ENCODE peak calls at places on chromosomes 6 and 20, in six cellular contexts. B, I, M, J, T and A are unnamed samples. For H3K9me3, the result is how much of the 10 kb centered on the place peaks cover.

GRCh38 chr6:113447088-113447831 is 409.9 kb upstream of the MARCKS start:
- DNase-seq in J (no peak), T (no peak), M (no peak), B (no peak), I (no peak), A (no peak)

GRCh38 chr20:2799271-2799670 is 1.2 kb downstream of the CPXM1 start:
- DNase-seq in I (no peak), J (no peak), M (no peak), T (no peak), B (no peak), A (no peak)

GRCh38 chr20:20611165-20611564 is 101.3 kb downstream of the RALGAPA2 start:
- DNase-seq in T (no peak), J (no peak), I (no peak), B (no peak), M (no peak), A (no peak)

GRCh38 chr6:151690303-151690702 is 117.2 kb upstream of the ESR1 start:
- DNase-seq in T (no peak), I (no peak), B (no peak), J (no peak), M (no peak), A (no peak)

GRCh38 chr6:41476407-41476806 is 69.8 kb upstream of the FOXP4 start:
- DNase-seq in J (no peak), B (no peak), T (no peak), I (no peak), M (no peak), A (no peak)

GRCh38 chr20:46970937-46971630 is 76.4 kb downstream of the EYA2 start:
- DNase-seq in M (no peak), I (no peak), J (no peak), B (no peak), T (no peak), A (no peak)

GRCh38 chr6:87237804-87238203 is 82.4 kb downstream of the ZNF292 start:
- DNase-seq in I (no peak), T (no peak), J (no peak), M (no peak), B (no peak), A (no peak)

GRCh38 chr20:9515211-9515580 is 806 bp downstream of the LAMP5 start:
- DNase-seq in J (no peak), B (no peak), I (no peak), T (no peak), M (no peak), A (no peak)

GRCh38 chr6:41277644-41278043 is 8.8 kb downstream of the TREM1 start:
- DNase-seq in I (no peak), J (no peak), M (no peak), B (no peak), T (no peak), A (no peak)

GRCh38 chr20:44701116-44701865 is 13.9 kb upstream of the CCN5 start:
- DNase-seq in M (no peak), I (no peak), J (no peak), T (no peak), B (no peak), A (no peak)

GRCh38 chr6:138323821-138324220 is 53.9 kb upstream of the SMIM28 start:
- DNase-seq in M (no peak), B (no peak), T (no peak), I (no peak), J (no peak), A (no peak)

GRCh38 chr6:120112980-120113379 is 763.4 kb upstream of the MAN1A1 start:
- DNase-seq in B (no peak), J (no peak), I (no peak), T (no peak), M (no peak), A (no peak)

GRCh38 chr20:46117704-46118467 is at the start of gene CD40:
- DNase-seq in T (peak), I (peak), M (peak), B (peak), J (peak), A (peak)

GRCh38 chr6:33147807-33148666 is 44.2 kb downstream of the COL11A2 start:
- DNase-seq in T (no peak), J (no peak), M (no peak), I (no peak), B (peak), A (no peak)

GRCh38 chr6:113190170-113190569 is 667.0 kb upstream of the MARCKS start:
- DNase-seq in T (no peak), B (no peak), I (no peak), M (no peak), J (no peak), A (no peak)

GRCh38 chr6:160386869-160387518 is 38.8 kb downstream of the SLC22A3 start:
- DNase-seq in J (no peak), I (no peak), T (no peak), M (peak), B (peak), A (no peak)

GRCh38 chr6:20412674-20413073 is 11.0 kb downstream of the E2F3 start:
- DNase-seq in B (no peak), T (no peak), I (no peak), M (no peak), J (no peak), A (no peak)

GRCh38 chr20:21125849-21126840 is at the start of gene KIZ:
- DNase-seq in J (peak), B (peak), I (peak), T (peak), M (peak), A (peak)

GRCh38 chr20:63536241-63536977 is 767 bp downstream of the PTK6 start:
- DNase-seq in I (no peak), J (no peak), B (peak), T (no peak), M (no peak), A (no peak)

GRCh38 chr6:157726892-157727628 is 96.0 kb upstream of the SNX9 start:
- DNase-seq in T (peak), M (no peak), I (no peak), J (no peak), B (peak), A (no peak)

GRCh38 chr6:148578837-148579236 is 168.0 kb upstream of the UST start:
- DNase-seq in J (no peak), M (no peak), T (no peak), I (no peak), B (no peak), A (no peak)

GRCh38 chr6:148577687-148578488 is 168.9 kb upstream of the UST start:
- DNase-seq in I (no peak), T (peak), J (peak), B (peak), M (peak), A (no peak)

GRCh38 chr6:148578489-148578814 is 168.4 kb upstream of the UST start:
- DNase-seq in I (no peak), T (no peak), M (no peak), J (no peak), B (no peak), A (no peak)

GRCh38 chr6:148580442-148580841 is 166.4 kb upstream of the UST start:
- DNase-seq in B (no peak), M (no peak), J (no peak), T (no peak), I (no peak), A (no peak)

DNA sequence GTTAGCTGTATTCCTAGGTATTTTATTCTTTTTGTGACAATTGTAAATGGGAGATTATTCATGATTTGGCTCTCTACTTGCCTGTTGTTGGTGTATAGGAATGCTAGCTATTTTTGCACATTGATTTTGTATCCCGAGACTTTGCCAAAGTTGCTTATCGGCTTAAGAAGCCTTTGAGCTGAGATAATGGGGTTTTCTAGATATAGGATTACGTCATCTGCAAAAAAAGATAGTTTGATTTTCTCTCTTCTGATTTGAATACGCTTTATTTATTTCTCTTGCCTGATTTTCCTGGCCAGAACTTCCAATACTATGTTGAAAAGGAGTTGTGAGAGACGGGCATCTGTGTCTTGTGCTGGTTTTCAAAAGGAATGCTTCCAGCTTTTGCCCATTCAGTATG is 163.2 kb upstream of the UST start:
- DNase-seq in J (no peak), I (no peak), B (no peak), M (no peak), T (no peak), A (no peak)
- H3K9me3 ChIP-seq in J (under half), I (under half), B (under half), M (under half), T (under half), A (under half)

GRCh38 chr6:43885399-43886066 is 115.5 kb downstream of the VEGFA start:
- DNase-seq in M (no peak), T (no peak), B (no peak), J (no peak), I (no peak), A (no peak)
- H3K9me3 ChIP-seq in M (under half), T (under half), B (under half), J (under half), I (under half), A (under half)

DNA sequence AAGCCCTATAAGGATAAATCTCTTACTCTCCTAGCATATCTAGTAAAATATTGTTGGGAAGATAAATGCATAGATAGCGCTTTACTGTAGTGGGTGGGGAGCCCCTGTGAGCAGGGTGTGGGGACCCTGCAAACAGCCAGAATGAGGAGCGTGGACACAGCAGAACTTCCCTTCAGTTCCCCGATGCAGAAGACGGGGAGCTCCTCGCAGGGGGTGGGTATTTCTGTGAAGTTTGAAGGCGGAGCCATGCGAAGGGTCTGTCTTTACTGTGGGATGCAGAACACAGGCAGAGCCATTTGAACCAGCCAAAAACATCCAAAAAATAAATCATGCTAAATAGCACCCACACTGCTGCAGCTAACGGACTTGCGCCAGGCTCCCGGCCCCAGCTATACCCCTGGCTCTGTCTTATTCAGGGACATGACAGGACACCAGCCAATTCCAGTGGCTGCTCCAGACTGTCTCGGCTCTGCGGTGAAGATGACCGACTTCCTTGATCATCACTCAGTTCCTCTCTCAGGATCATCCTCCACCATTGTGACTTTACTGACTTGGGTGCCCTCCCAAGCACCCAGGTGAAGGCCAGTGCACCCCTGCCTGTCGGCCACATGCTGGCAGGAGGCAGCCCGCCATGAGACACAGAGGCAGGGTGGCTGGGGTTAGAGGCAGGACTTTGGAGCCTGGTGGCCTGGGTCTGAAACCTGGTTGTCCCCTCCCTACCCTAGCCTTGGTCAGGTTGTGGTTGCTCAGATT is 134.5 kb downstream of the SMOC2 start:
- DNase-seq in M (no peak), J (no peak), B (no peak), I (no peak), T (no peak), A (no peak)
- H3K9me3 ChIP-seq in M (under half), J (under half), B (under half), I (under half), T (under half), A (under half)

DNA sequence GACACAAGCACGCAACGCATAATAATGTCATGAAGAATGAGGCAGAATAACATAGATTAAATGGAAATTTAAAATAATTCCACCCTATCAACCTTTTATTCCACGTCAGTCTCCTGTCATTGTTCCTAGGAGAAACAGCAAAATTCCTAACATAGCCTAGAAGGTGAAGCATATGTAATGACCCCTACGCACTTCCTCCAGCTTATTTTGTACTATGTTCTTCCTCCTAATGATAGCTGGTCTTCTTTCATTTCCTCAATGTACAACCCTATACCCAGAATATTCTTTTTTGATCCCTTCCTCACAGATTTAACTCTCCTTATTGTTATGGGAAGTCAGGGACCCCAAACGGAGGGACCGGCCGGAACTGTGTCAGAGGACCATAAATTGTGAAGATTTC is 122.0 kb upstream of the CARMIL1 start:
- DNase-seq in J (no peak), M (no peak), I (no peak), T (no peak), B (no peak), A (no peak)
- H3K9me3 ChIP-seq in J (under half), M (under half), I (under half), T (under half), B (under half), A (under half)

GRCh38 chr6:132174919-132175318 is 223.7 kb upstream of the CCN2 start:
- DNase-seq in J (no peak), M (no peak), T (no peak), I (no peak), B (no peak), A (no peak)
- H3K9me3 ChIP-seq in J (under half), M (under half), T (under half), I (under half), B (under half), A (under half)

GRCh38 chr6:27452496-27452897 is 20.4 kb downstream of the ZNF184 start:
- DNase-seq in J (no peak), M (no peak), I (no peak), T (no peak), B (no peak), A (no peak)
- H3K9me3 ChIP-seq in J (half or more), M (under half), I (half or more), T (half or more), B (under half), A (half or more)

GRCh38 chr20:55882286-55882685 is 123.0 kb downstream of the CBLN4 start:
- DNase-seq in T (no peak), B (no peak), J (no peak), I (no peak), M (no peak), A (no peak)
- H3K9me3 ChIP-seq in T (under half), B (under half), J (under half), I (under half), M (under half), A (under half)

GRCh38 chr20:62138204-62138543 is 5.0 kb downstream of the PSMA7 start:
- DNase-seq in B (no peak), M (no peak), I (no peak), T (no peak), J (no peak), A (no peak)
- H3K9me3 ChIP-seq in B (under half), M (under half), I (under half), T (under half), J (under half), A (under half)

GRCh38 chr6:159279790-159280277 is 110.6 kb downstream of the FNDC1 start:
- DNase-seq in M (no peak), J (no peak), T (no peak), B (no peak), I (no peak), A (no peak)
- H3K9me3 ChIP-seq in M (under half), J (under half), T (under half), B (under half), I (under half), A (under half)

GRCh38 chr6:163169521-163169920 is 245.0 kb upstream of the QKI start:
- DNase-seq in B (no peak), I (no peak), M (no peak), J (no peak), T (no peak), A (no peak)
- H3K9me3 ChIP-seq in B (under half), I (under half), M (under half), J (under half), T (under half), A (under half)